ENCODE peak calls at places on chromosomes 1 and 21, in seven cellular contexts. K, L, U, M, V, P and D are unnamed samples.

GRCh38 chr1:155741908-155742307 is 53.0 kb downstream of the DAP3 start:
- DNase-seq in U (no peak), M (no peak), L (no peak), V (no peak), P (no peak), K (no peak), D (no peak)

GRCh38 chr1:7561331-7561921 is 209.7 kb upstream of the VAMP3 start:
- DNase-seq in L (no peak), P (no peak), V (peak), U (peak), K (no peak), M (no peak), D (no peak)

GRCh38 chr1:183226361-183226760 is 40.3 kb downstream of the LAMC2 start:
- DNase-seq in P (no peak), L (no peak), V (no peak), K (no peak), M (no peak), U (no peak), D (no peak)

GRCh38 chr1:180854001-180854400 is 58.7 kb upstream of the KIAA1614 start:
- DNase-seq in U (no peak), L (no peak), P (no peak), V (no peak), K (no peak), M (no peak), D (no peak)

GRCh38 chr1:224253721-224254120 is 70.7 kb downstream of the DEGS1 start:
- DNase-seq in K (peak), P (no peak), M (no peak), V (no peak), L (no peak), U (no peak), D (no peak)

GRCh38 chr1:68339505-68339904 is 107.2 kb upstream of the WLS start:
- DNase-seq in L (no peak), M (no peak), K (no peak), U (no peak), P (no peak), V (no peak), D (no peak)

GRCh38 chr21:41398831-41399230 is 27.2 kb upstream of the MX1 start:
- DNase-seq in U (no peak), L (no peak), P (no peak), V (no peak), K (no peak), M (no peak), D (peak)

GRCh38 chr1:39701092-39701460 is 9.8 kb upstream of the HPCAL4 start:
- DNase-seq in K (peak), M (no peak), L (no peak), V (peak), U (no peak), P (no peak), D (no peak)

GRCh38 chr1:231424950-231425805 is 3.1 kb upstream of the EGLN1 start:
- DNase-seq in U (no peak), L (no peak), K (no peak), V (no peak), M (no peak), P (no peak), D (no peak)

GRCh38 chr1:186250529-186250928 is 124.5 kb downstream of the TPR start:
- DNase-seq in V (no peak), L (no peak), P (no peak), M (no peak), U (no peak), K (no peak), D (no peak)

GRCh38 chr1:172487550-172487949 is 43.7 kb upstream of the PIGC start:
- DNase-seq in K (no peak), U (no peak), V (no peak), M (no peak), L (no peak), P (no peak), D (no peak)

GRCh38 chr1:63758805-63759204 is 15.0 kb upstream of the ROR1 start:
- DNase-seq in K (no peak), P (no peak), M (no peak), L (no peak), V (no peak), U (no peak), D (peak)

GRCh38 chr1:155912056-155912536 is 947 bp upstream of the RIT1 start:
- DNase-seq in K (no peak), U (no peak), M (no peak), V (no peak), P (no peak), L (no peak), D (no peak)

GRCh38 chr21:14900611-14901010 is 164.2 kb downstream of the NRIP1 start:
- DNase-seq in M (no peak), P (no peak), U (no peak), L (no peak), V (no peak), K (peak), D (no peak)

GRCh38 chr1:53987880-53988279 is 30.1 kb downstream of the LDLRAD1 start:
- DNase-seq in P (no peak), M (no peak), L (no peak), U (no peak), K (no peak), V (no peak), D (no peak)

GRCh38 chr1:236522937-236523703 is 662 bp upstream of the LGALS8 start:
- DNase-seq in L (peak), M (no peak), U (no peak), P (no peak), K (no peak), V (no peak), D (peak)

GRCh38 chr1:147434926-147435325 is 106.4 kb upstream of the BCL9 start:
- DNase-seq in L (no peak), M (no peak), P (no peak), U (no peak), V (no peak), K (no peak), D (no peak)

GRCh38 chr1:203390298-203390697 is 39.4 kb upstream of the FMOD start:
- DNase-seq in U (no peak), L (no peak), M (no peak), V (no peak), P (no peak), K (no peak), D (no peak)

GRCh38 chr1:92728687-92729086 is 56.2 kb downstream of the EVI5 start:
- DNase-seq in V (no peak), U (no peak), K (no peak), M (no peak), L (no peak), P (no peak), D (no peak)

GRCh38 chr1:18249691-18250090 is 142.1 kb downstream of the IGSF21 start:
- DNase-seq in M (no peak), U (no peak), L (no peak), P (no peak), K (no peak), V (no peak), D (no peak)

GRCh38 chr1:18244762-18245161 is 137.2 kb downstream of the IGSF21 start:
- DNase-seq in L (no peak), P (no peak), U (no peak), M (no peak), V (no peak), K (no peak), D (no peak)

GRCh38 chr1:18243503-18244175 is 136.0 kb downstream of the IGSF21 start:
- DNase-seq in P (no peak), M (no peak), U (no peak), V (no peak), K (no peak), L (no peak), D (no peak)

GRCh38 chr1:18247151-18247550 is 139.6 kb downstream of the IGSF21 start:
- DNase-seq in U (no peak), V (no peak), K (no peak), P (no peak), L (no peak), M (no peak), D (no peak)

GRCh38 chr1:18246543-18246942 is 138.9 kb downstream of the IGSF21 start:
- DNase-seq in V (no peak), M (no peak), P (no peak), L (no peak), K (no peak), U (no peak), D (no peak)
- TF ChIP-seq CTCF in V (no peak), M (no peak), P (no peak), L (no peak), K (no peak), U (no peak), D (no peak)

GRCh38 chr21:36705679-36706481 is 7.0 kb downstream of the SIM2 start:
- DNase-seq in V (no peak), U (no peak), M (no peak), L (no peak), P (no peak), K (no peak), D (peak)
- TF ChIP-seq CTCF in V (no peak), U (peak), M (no peak), L (peak), P (no peak), K (no peak), D (no peak)

GRCh38 chr1:98048234-98048633 is 127.4 kb upstream of the DPYD start:
- DNase-seq in P (peak), L (peak), V (peak), K (peak), U (peak), M (peak), D (peak)
- TF ChIP-seq CTCF in P (peak), L (peak), V (no peak), K (no peak), U (no peak), M (no peak), D (no peak)

DNA sequence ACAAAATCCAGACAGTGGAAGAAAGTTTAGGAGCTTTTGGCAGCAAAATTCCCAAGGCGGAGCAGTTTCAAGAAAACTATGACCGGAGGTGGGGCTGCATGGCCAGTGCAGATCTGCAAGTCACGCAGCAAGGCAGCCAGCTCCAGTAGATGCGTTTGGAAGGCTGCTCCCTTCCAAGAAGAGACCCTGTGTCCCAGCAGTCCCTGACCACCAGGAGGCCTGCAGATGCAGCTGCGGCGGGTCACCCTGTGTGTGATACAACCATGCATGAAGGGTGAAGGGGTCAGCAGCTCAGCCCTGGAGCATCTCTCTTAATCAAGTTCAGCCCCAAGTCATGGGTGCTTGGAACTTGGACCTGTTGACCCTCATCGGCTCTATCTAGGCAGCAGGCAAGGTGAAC is 29.3 kb downstream of the GPR157 start:
- DNase-seq in U (no peak), P (no peak), M (no peak), V (no peak), K (no peak), L (no peak), D (no peak)
- TF ChIP-seq CTCF in U (no peak), P (no peak), M (no peak), V (no peak), K (no peak), L (peak), D (no peak)

GRCh38 chr1:208654241-208654640 is 410.1 kb upstream of the PLXNA2 start:
- DNase-seq in P (no peak), M (no peak), U (peak), K (no peak), V (no peak), L (no peak), D (no peak)
- TF ChIP-seq CTCF in P (peak), M (no peak), U (peak), K (peak), V (no peak), L (peak), D (no peak)